ENCODE peak calls at places on chromosomes 12 and 14, in ten cellular contexts. One of them, this sample, is unnamed. For H3K4me1, the result is how much of the 10 kb centered on the place peaks cover.

GRCh38 chr12:88258396-88258795 is 116.3 kb downstream of the TMTC3 start:
- DNase-seq in aorta: no peak
- DNase-seq in DND-41: no peak
- DNase-seq in breast epithelium: no peak
- DNase-seq in astrocyte: no peak
- DNase-seq in transverse colon: no peak
- DNase-seq in K562: no peak
- DNase-seq in lower lobe of right lung: no peak
- DNase-seq in CD4-positive, CD25-positive, alpha-beta regulatory T cell: no peak
- DNase-seq in PC-3: no peak
- DNase-seq in this sample: no peak

GRCh38 chr12:58918475-58918874 is 1.8 kb downstream of the LRIG3 start:
- DNase-seq in K562: no peak
- DNase-seq in breast epithelium: no peak
- DNase-seq in CD4-positive, CD25-positive, alpha-beta regulatory T cell: no peak
- DNase-seq in PC-3: peak
- DNase-seq in aorta: no peak
- DNase-seq in DND-41: no peak
- DNase-seq in transverse colon: no peak
- DNase-seq in lower lobe of right lung: no peak
- DNase-seq in astrocyte: no peak
- DNase-seq in this sample: no peak

GRCh38 chr12:31029916-31030562 is 43.6 kb upstream of the DDX11 start:
- DNase-seq in PC-3: peak
- DNase-seq in CD4-positive, CD25-positive, alpha-beta regulatory T cell: no peak
- DNase-seq in DND-41: no peak
- DNase-seq in lower lobe of right lung: no peak
- DNase-seq in astrocyte: no peak
- DNase-seq in K562: no peak
- DNase-seq in aorta: no peak
- DNase-seq in transverse colon: no peak
- DNase-seq in breast epithelium: no peak
- DNase-seq in this sample: no peak

GRCh38 chr14:105060751-105061427 is 4.3 kb downstream of the GPR132 start:
- DNase-seq in DND-41: no peak
- DNase-seq in K562: no peak
- DNase-seq in aorta: peak
- DNase-seq in PC-3: no peak
- DNase-seq in CD4-positive, CD25-positive, alpha-beta regulatory T cell: no peak
- DNase-seq in lower lobe of right lung: peak
- DNase-seq in breast epithelium: no peak
- DNase-seq in transverse colon: peak
- DNase-seq in astrocyte: no peak
- DNase-seq in this sample: no peak

GRCh38 chr14:77882631-77883030 is 82.7 kb downstream of the ADCK1 start:
- DNase-seq in CD4-positive, CD25-positive, alpha-beta regulatory T cell: no peak
- DNase-seq in PC-3: no peak
- DNase-seq in lower lobe of right lung: no peak
- DNase-seq in K562: peak
- DNase-seq in transverse colon: no peak
- DNase-seq in aorta: no peak
- DNase-seq in DND-41: peak
- DNase-seq in astrocyte: no peak
- DNase-seq in breast epithelium: no peak
- DNase-seq in this sample: no peak

GRCh38 chr12:3247596-3248270 is 170.6 kb downstream of the TSPAN9 start:
- DNase-seq in lower lobe of right lung: no peak
- DNase-seq in DND-41: no peak
- DNase-seq in CD4-positive, CD25-positive, alpha-beta regulatory T cell: no peak
- DNase-seq in aorta: no peak
- DNase-seq in PC-3: no peak
- DNase-seq in K562: no peak
- DNase-seq in astrocyte: no peak
- DNase-seq in breast epithelium: no peak
- DNase-seq in transverse colon: no peak
- DNase-seq in this sample: no peak

GRCh38 chr12:20212658-20213387 is 155.5 kb upstream of the PDE3A start:
- DNase-seq in aorta: peak
- DNase-seq in lower lobe of right lung: peak
- DNase-seq in CD4-positive, CD25-positive, alpha-beta regulatory T cell: no peak
- DNase-seq in astrocyte: peak
- DNase-seq in DND-41: no peak
- DNase-seq in transverse colon: peak
- DNase-seq in PC-3: peak
- DNase-seq in breast epithelium: peak
- DNase-seq in K562: no peak
- DNase-seq in this sample: no peak

GRCh38 chr14:52318829-52319604 is 4.9 kb downstream of the PTGER2 start:
- DNase-seq in K562: no peak
- DNase-seq in DND-41: peak
- DNase-seq in astrocyte: peak
- DNase-seq in PC-3: no peak
- DNase-seq in CD4-positive, CD25-positive, alpha-beta regulatory T cell: no peak
- DNase-seq in aorta: no peak
- DNase-seq in transverse colon: no peak
- DNase-seq in breast epithelium: no peak
- DNase-seq in lower lobe of right lung: no peak
- DNase-seq in this sample: no peak

GRCh38 chr12:119115296-119115905 is 63.3 kb upstream of the HSPB8 start:
- DNase-seq in lower lobe of right lung: no peak
- DNase-seq in K562: peak
- DNase-seq in DND-41: peak
- DNase-seq in breast epithelium: no peak
- DNase-seq in PC-3: peak
- DNase-seq in aorta: no peak
- DNase-seq in transverse colon: peak
- DNase-seq in CD4-positive, CD25-positive, alpha-beta regulatory T cell: no peak
- DNase-seq in astrocyte: peak
- DNase-seq in this sample: no peak

GRCh38 chr14:55071870-55072640 is 20.6 kb downstream of the MAPK1IP1L start:
- DNase-seq in transverse colon: no peak
- DNase-seq in K562: no peak
- DNase-seq in PC-3: peak
- DNase-seq in CD4-positive, CD25-positive, alpha-beta regulatory T cell: peak
- DNase-seq in DND-41: no peak
- DNase-seq in aorta: no peak
- DNase-seq in breast epithelium: no peak
- DNase-seq in astrocyte: peak
- DNase-seq in lower lobe of right lung: no peak
- DNase-seq in this sample: no peak

GRCh38 chr12:13173537-13173936 is 23.0 kb upstream of the EMP1 start:
- DNase-seq in PC-3: peak
- DNase-seq in transverse colon: peak
- DNase-seq in breast epithelium: no peak
- DNase-seq in astrocyte: peak
- DNase-seq in lower lobe of right lung: peak
- DNase-seq in K562: no peak
- DNase-seq in aorta: peak
- DNase-seq in DND-41: no peak
- DNase-seq in CD4-positive, CD25-positive, alpha-beta regulatory T cell: no peak
- DNase-seq in this sample: no peak

GRCh38 chr14:23863836-23864235 is 89.7 kb upstream of the DHRS4 start:
- DNase-seq in astrocyte: no peak
- DNase-seq in lower lobe of right lung: no peak
- DNase-seq in K562: no peak
- DNase-seq in CD4-positive, CD25-positive, alpha-beta regulatory T cell: no peak
- DNase-seq in PC-3: no peak
- DNase-seq in aorta: no peak
- DNase-seq in transverse colon: no peak
- DNase-seq in DND-41: no peak
- DNase-seq in breast epithelium: no peak
- DNase-seq in this sample: no peak

GRCh38 chr12:129750426-129750825 is 153.4 kb downstream of the TMEM132D start:
- DNase-seq in CD4-positive, CD25-positive, alpha-beta regulatory T cell: no peak
- DNase-seq in transverse colon: no peak
- DNase-seq in K562: no peak
- DNase-seq in aorta: no peak
- DNase-seq in breast epithelium: no peak
- DNase-seq in lower lobe of right lung: no peak
- DNase-seq in astrocyte: peak
- DNase-seq in PC-3: no peak
- DNase-seq in DND-41: no peak
- DNase-seq in this sample: no peak

GRCh38 chr14:53152627-53152908 is 555 bp downstream of the DDHD1 start:
- DNase-seq in CD4-positive, CD25-positive, alpha-beta regulatory T cell: no peak
- DNase-seq in K562: peak
- DNase-seq in DND-41: peak
- DNase-seq in breast epithelium: no peak
- DNase-seq in astrocyte: no peak
- DNase-seq in aorta: no peak
- DNase-seq in lower lobe of right lung: no peak
- DNase-seq in PC-3: no peak
- DNase-seq in transverse colon: no peak
- DNase-seq in this sample: no peak

GRCh38 chr12:26113194-26113654 is 11.6 kb downstream of the BHLHE41 start:
- DNase-seq in PC-3: peak
- DNase-seq in transverse colon: no peak
- DNase-seq in lower lobe of right lung: no peak
- DNase-seq in astrocyte: no peak
- DNase-seq in aorta: no peak
- DNase-seq in DND-41: no peak
- DNase-seq in breast epithelium: no peak
- DNase-seq in K562: no peak
- DNase-seq in CD4-positive, CD25-positive, alpha-beta regulatory T cell: no peak
- DNase-seq in this sample: no peak
- H3K27ac ChIP-seq in PC-3: peak
- H3K27ac ChIP-seq in transverse colon: peak
- H3K27ac ChIP-seq in lower lobe of right lung: peak
- H3K27ac ChIP-seq in astrocyte: peak
- H3K27ac ChIP-seq in aorta: no peak
- H3K27ac ChIP-seq in DND-41: no peak
- H3K27ac ChIP-seq in breast epithelium: peak
- H3K27ac ChIP-seq in K562: no peak
- H3K27ac ChIP-seq in CD4-positive, CD25-positive, alpha-beta regulatory T cell: no peak
- H3K27ac ChIP-seq in this sample: no peak

GRCh38 chr12:80707126-80707829 is at the start of gene MYF6:
- DNase-seq in aorta: no peak
- DNase-seq in astrocyte: no peak
- DNase-seq in lower lobe of right lung: no peak
- DNase-seq in transverse colon: no peak
- DNase-seq in PC-3: no peak
- DNase-seq in K562: no peak
- DNase-seq in DND-41: no peak
- DNase-seq in CD4-positive, CD25-positive, alpha-beta regulatory T cell: no peak
- DNase-seq in breast epithelium: no peak
- DNase-seq in this sample: no peak
- H3K4me3 ChIP-seq in aorta: no peak
- H3K4me3 ChIP-seq in astrocyte: peak
- H3K4me3 ChIP-seq in lower lobe of right lung: no peak
- H3K4me3 ChIP-seq in transverse colon: no peak
- H3K4me3 ChIP-seq in PC-3: no peak
- H3K4me3 ChIP-seq in K562: no peak
- H3K4me3 ChIP-seq in DND-41: no peak
- H3K4me3 ChIP-seq in CD4-positive, CD25-positive, alpha-beta regulatory T cell: no peak
- H3K4me3 ChIP-seq in breast epithelium: no peak
- H3K4me3 ChIP-seq in this sample: no peak

DNA sequence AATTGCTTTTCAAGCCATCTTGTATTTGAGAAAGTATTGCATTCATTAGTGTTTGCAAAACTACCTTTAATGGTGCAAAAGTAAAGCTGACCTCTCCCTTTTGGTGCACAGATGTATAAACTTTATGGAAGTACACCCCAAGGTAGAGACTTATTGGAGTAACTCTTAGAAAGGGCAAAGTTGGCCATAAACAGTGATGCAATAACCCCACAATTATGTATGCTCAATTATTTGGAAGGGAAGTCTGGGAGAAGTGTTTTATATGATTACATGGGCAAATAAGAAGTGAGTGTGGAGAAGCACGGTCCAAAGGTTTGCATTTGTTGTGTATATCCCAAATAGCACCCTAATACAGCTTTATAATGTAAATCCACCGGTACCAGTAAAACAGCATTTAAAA is 70.3 kb downstream of the HMGA2 start:
- DNase-seq in lower lobe of right lung: no peak
- DNase-seq in transverse colon: no peak
- DNase-seq in aorta: no peak
- DNase-seq in astrocyte: no peak
- DNase-seq in K562: no peak
- DNase-seq in breast epithelium: no peak
- DNase-seq in DND-41: no peak
- DNase-seq in PC-3: no peak
- DNase-seq in CD4-positive, CD25-positive, alpha-beta regulatory T cell: no peak
- DNase-seq in this sample: no peak
- H3K4me1 ChIP-seq in lower lobe of right lung: under half
- H3K4me1 ChIP-seq in transverse colon: half or more
- H3K4me1 ChIP-seq in aorta: under half
- H3K4me1 ChIP-seq in astrocyte: half or more
- H3K4me1 ChIP-seq in K562: under half
- H3K4me1 ChIP-seq in breast epithelium: under half
- H3K4me1 ChIP-seq in DND-41: under half
- H3K4me1 ChIP-seq in PC-3: half or more
- H3K4me1 ChIP-seq in CD4-positive, CD25-positive, alpha-beta regulatory T cell: under half
- H3K4me1 ChIP-seq in this sample: under half

GRCh38 chr12:92255741-92256140 is 110.1 kb upstream of the BTG1 start:
- DNase-seq in aorta: no peak
- DNase-seq in PC-3: no peak
- DNase-seq in transverse colon: no peak
- DNase-seq in lower lobe of right lung: no peak
- DNase-seq in astrocyte: no peak
- DNase-seq in K562: no peak
- DNase-seq in DND-41: no peak
- DNase-seq in CD4-positive, CD25-positive, alpha-beta regulatory T cell: no peak
- DNase-seq in breast epithelium: no peak
- DNase-seq in this sample: no peak
- H3K27ac ChIP-seq in aorta: no peak
- H3K27ac ChIP-seq in PC-3: no peak
- H3K27ac ChIP-seq in transverse colon: no peak
- H3K27ac ChIP-seq in lower lobe of right lung: no peak
- H3K27ac ChIP-seq in astrocyte: no peak
- H3K27ac ChIP-seq in K562: no peak
- H3K27ac ChIP-seq in DND-41: peak
- H3K27ac ChIP-seq in CD4-positive, CD25-positive, alpha-beta regulatory T cell: no peak
- H3K27ac ChIP-seq in breast epithelium: no peak
- H3K27ac ChIP-seq in this sample: no peak

GRCh38 chr12:104494137-104494815 is 37.5 kb downstream of the CHST11 start:
- DNase-seq in transverse colon: no peak
- DNase-seq in PC-3: no peak
- DNase-seq in breast epithelium: no peak
- DNase-seq in aorta: no peak
- DNase-seq in astrocyte: no peak
- DNase-seq in DND-41: peak
- DNase-seq in K562: peak
- DNase-seq in CD4-positive, CD25-positive, alpha-beta regulatory T cell: peak
- DNase-seq in lower lobe of right lung: peak
- DNase-seq in this sample: no peak
- H3K4me3 ChIP-seq in transverse colon: no peak
- H3K4me3 ChIP-seq in PC-3: no peak
- H3K4me3 ChIP-seq in breast epithelium: peak
- H3K4me3 ChIP-seq in aorta: no peak
- H3K4me3 ChIP-seq in astrocyte: no peak
- H3K4me3 ChIP-seq in DND-41: no peak
- H3K4me3 ChIP-seq in K562: no peak
- H3K4me3 ChIP-seq in CD4-positive, CD25-positive, alpha-beta regulatory T cell: peak
- H3K4me3 ChIP-seq in lower lobe of right lung: peak
- H3K4me3 ChIP-seq in this sample: peak